ENCODE peak calls at places on chromosomes 11 and 22, in nine cellular contexts. W, O, Y, F, R, H, K, V and N are unnamed samples.

GRCh38 chr11:2825886-2826678 is 59.5 kb downstream of the CDKN1C start:
- DNase-seq in W (peak; percentile 96), O (peak; percentile 74), Y (no peak), F (peak; percentile 46), R (peak; percentile 30), H (no peak), K (peak; percentile 84), V (no peak), N (peak; percentile 99)

GRCh38 chr11:29612423-29612822 is 404.4 kb downstream of the KCNA4 start:
- DNase-seq in W (peak; percentile 6), O (no peak), Y (no peak), F (no peak), R (no peak), H (no peak), K (no peak), V (no peak), N (no peak)

GRCh38 chr11:30855383-30856006 is 269.3 kb upstream of the MPPED2 start:
- DNase-seq in W (peak; percentile 14), O (no peak), Y (no peak), F (no peak), R (peak; percentile 3), H (peak; percentile 49), K (no peak), V (no peak), N (peak; percentile 50)

GRCh38 chr11:68441466-68442230 is 18.9 kb upstream of the PPP6R3 start:
- DNase-seq in W (no peak), O (no peak), Y (no peak), F (no peak), R (peak; percentile 9), H (peak; percentile 36), K (peak; percentile 55), V (no peak), N (peak; percentile 94)

GRCh38 chr11:122776546-122776945 is 61.8 kb upstream of the CRTAM start:
- DNase-seq in W (no peak), O (no peak), Y (no peak), F (no peak), R (no peak), H (no peak), K (no peak), V (no peak), N (no peak)

GRCh38 chr11:2300936-2301630 is 635 bp downstream of the C11orf21 start:
- DNase-seq in W (no peak), O (no peak), Y (no peak), F (peak; percentile 4), R (no peak), H (no peak), K (peak; percentile 63), V (no peak), N (no peak)

GRCh38 chr22:36356708-36357694 is 30.8 kb downstream of the MYH9 start:
- DNase-seq in W (no peak), O (no peak), Y (no peak), F (no peak), R (no peak), H (no peak), K (no peak), V (no peak), N (peak; percentile 63)

GRCh38 chr11:116249561-116249960 is 523.2 kb downstream of the BUD13 start:
- DNase-seq in W (no peak), O (no peak), Y (no peak), F (no peak), R (no peak), H (no peak), K (no peak), V (no peak), N (no peak)

GRCh38 chr11:96105197-96105895 is 181.4 kb upstream of the MTMR2 start:
- DNase-seq in W (peak; percentile 11), O (no peak), Y (no peak), F (no peak), R (no peak), H (no peak), K (no peak), V (no peak), N (peak; percentile 51)

GRCh38 chr11:92211576-92212167 is 12.9 kb upstream of the FAT3 start:
- DNase-seq in W (peak; percentile 41), O (no peak), Y (no peak), F (peak; percentile 76), R (peak; percentile 13), H (no peak), K (peak; percentile 27), V (no peak), N (peak; percentile 46)

GRCh38 chr22:40967120-40967760 is 16.1 kb downstream of the RBX1 start:
- DNase-seq in W (no peak), O (no peak), Y (no peak), F (no peak), R (no peak), H (no peak), K (no peak), V (no peak), N (no peak)

GRCh38 chr11:5603326-5603725 is 6.9 kb downstream of the TRIM6 start:
- DNase-seq in W (no peak), O (no peak), Y (no peak), F (no peak), R (no peak), H (no peak), K (no peak), V (no peak), N (no peak)

GRCh38 chr11:57566035-57566504 is 1.4 kb downstream of the UBE2L6 start:
- DNase-seq in W (peak; percentile 56), O (no peak), Y (no peak), F (no peak), R (peak; percentile 65), H (no peak), K (no peak), V (no peak), N (peak; percentile 79)

GRCh38 chr11:59523541-59523940 is 12.2 kb downstream of the OR4D9 start:
- DNase-seq in W (no peak), O (no peak), Y (no peak), F (peak; percentile 40), R (no peak), H (no peak), K (no peak), V (no peak), N (no peak)

GRCh38 chr11:133964946-133965632 is 8.3 kb upstream of the IGSF9B start:
- DNase-seq in W (peak; percentile 68), O (no peak), Y (no peak), F (no peak), R (peak; percentile 12), H (no peak), K (no peak), V (no peak), N (peak; percentile 9)

GRCh38 chr11:65212226-65212801 is 30.6 kb downstream of the CAPN1 start:
- DNase-seq in W (no peak), O (no peak), Y (no peak), F (peak; percentile 76), R (no peak), H (no peak), K (peak; percentile 69), V (no peak), N (no peak)

GRCh38 chr11:86438685-86439084 is 64.0 kb downstream of the CCDC81 start:
- DNase-seq in W (no peak), O (no peak), Y (no peak), F (no peak), R (peak; percentile 30), H (no peak), K (no peak), V (no peak), N (peak; percentile 59)

GRCh38 chr22:18154821-18155390 is 4.9 kb downstream of the USP18 start:
- DNase-seq in W (no peak), O (no peak), Y (no peak), F (no peak), R (no peak), H (no peak), K (no peak), V (no peak), N (no peak)

GRCh38 chr11:76838422-76839068 is 22.2 kb upstream of the ACER3 start:
- DNase-seq in W (no peak), O (no peak), Y (no peak), F (peak; percentile 88), R (no peak), H (peak; percentile 62), K (peak; percentile 72), V (no peak), N (peak; percentile 41)